ENCODE peak calls at places on chromosomes 7 and 10, in five cellular contexts. One of them, this sample, is unnamed. For H3K27me3 and H3K4me1, the result is how much of the 10 kb centered on the place peaks cover.

GRCh38 chr7:155356323-155357105 is 58.8 kb downstream of the INSIG1 start:
- DNase-seq in trophoblast cell: no peak
- DNase-seq in CD4-positive, CD25-positive, alpha-beta regulatory T cell: no peak
- DNase-seq in PC-9: peak
- DNase-seq in sigmoid colon: no peak
- DNase-seq in this sample: peak

GRCh38 chr10:80541144-80541750 is 3.5 kb downstream of the SH2D4B start:
- DNase-seq in trophoblast cell: no peak
- DNase-seq in PC-9: no peak
- DNase-seq in CD4-positive, CD25-positive, alpha-beta regulatory T cell: no peak
- DNase-seq in sigmoid colon: peak
- DNase-seq in this sample: no peak

GRCh38 chr7:18680576-18680975 is 185.0 kb downstream of the HDAC9 start:
- DNase-seq in trophoblast cell: no peak
- DNase-seq in sigmoid colon: no peak
- DNase-seq in PC-9: no peak
- DNase-seq in CD4-positive, CD25-positive, alpha-beta regulatory T cell: no peak
- DNase-seq in this sample: no peak

GRCh38 chr10:66591865-66592264 is 334.0 kb upstream of the LRRTM3 start:
- DNase-seq in trophoblast cell: no peak
- DNase-seq in PC-9: no peak
- DNase-seq in sigmoid colon: no peak
- DNase-seq in CD4-positive, CD25-positive, alpha-beta regulatory T cell: no peak
- DNase-seq in this sample: no peak

GRCh38 chr7:98836811-98837631 is 32.8 kb downstream of the TMEM130 start:
- DNase-seq in sigmoid colon: no peak
- DNase-seq in trophoblast cell: peak
- DNase-seq in PC-9: peak
- DNase-seq in CD4-positive, CD25-positive, alpha-beta regulatory T cell: no peak
- DNase-seq in this sample: no peak

GRCh38 chr7:48537561-48537960 is 366.3 kb downstream of the ABCA13 start:
- DNase-seq in trophoblast cell: peak
- DNase-seq in PC-9: no peak
- DNase-seq in CD4-positive, CD25-positive, alpha-beta regulatory T cell: no peak
- DNase-seq in sigmoid colon: no peak
- DNase-seq in this sample: no peak

GRCh38 chr10:117933036-117933435 is 113.7 kb downstream of the RAB11FIP2 start:
- DNase-seq in sigmoid colon: no peak
- DNase-seq in trophoblast cell: no peak
- DNase-seq in CD4-positive, CD25-positive, alpha-beta regulatory T cell: no peak
- DNase-seq in PC-9: no peak
- DNase-seq in this sample: no peak

GRCh38 chr7:86991844-86992243 is 67.6 kb downstream of the ELAPOR2 start:
- DNase-seq in PC-9: no peak
- DNase-seq in sigmoid colon: no peak
- DNase-seq in trophoblast cell: no peak
- DNase-seq in CD4-positive, CD25-positive, alpha-beta regulatory T cell: no peak
- DNase-seq in this sample: no peak

GRCh38 chr7:148915211-148915610 is 31.1 kb upstream of the EZH2 start:
- DNase-seq in trophoblast cell: no peak
- DNase-seq in CD4-positive, CD25-positive, alpha-beta regulatory T cell: no peak
- DNase-seq in sigmoid colon: no peak
- DNase-seq in PC-9: no peak
- DNase-seq in this sample: no peak

GRCh38 chr10:5585517-5586222 is 60.9 kb downstream of the CALML3 start:
- DNase-seq in PC-9: no peak
- DNase-seq in CD4-positive, CD25-positive, alpha-beta regulatory T cell: no peak
- DNase-seq in trophoblast cell: no peak
- DNase-seq in sigmoid colon: peak
- DNase-seq in this sample: peak

GRCh38 chr10:114026189-114027040 is 17.3 kb upstream of the ADRB1 start:
- DNase-seq in sigmoid colon: no peak
- DNase-seq in CD4-positive, CD25-positive, alpha-beta regulatory T cell: no peak
- DNase-seq in PC-9: peak
- DNase-seq in trophoblast cell: no peak
- DNase-seq in this sample: peak

GRCh38 chr7:29563590-29564454 is at the start of gene PRR15:
- DNase-seq in CD4-positive, CD25-positive, alpha-beta regulatory T cell: no peak
- DNase-seq in sigmoid colon: peak
- DNase-seq in PC-9: peak
- DNase-seq in trophoblast cell: peak
- DNase-seq in this sample: peak

GRCh38 chr7:29565186-29565540 is 1.5 kb downstream of the PRR15 start:
- DNase-seq in trophoblast cell: no peak
- DNase-seq in sigmoid colon: no peak
- DNase-seq in PC-9: no peak
- DNase-seq in CD4-positive, CD25-positive, alpha-beta regulatory T cell: no peak
- DNase-seq in this sample: no peak

GRCh38 chr7:29561271-29561670 is 2.4 kb upstream of the PRR15 start:
- DNase-seq in trophoblast cell: no peak
- DNase-seq in CD4-positive, CD25-positive, alpha-beta regulatory T cell: no peak
- DNase-seq in PC-9: no peak
- DNase-seq in sigmoid colon: no peak
- DNase-seq in this sample: no peak

GRCh38 chr7:29564455-29565185 is 985 bp downstream of the PRR15 start:
- DNase-seq in sigmoid colon: peak
- DNase-seq in trophoblast cell: peak
- DNase-seq in PC-9: peak
- DNase-seq in CD4-positive, CD25-positive, alpha-beta regulatory T cell: no peak
- DNase-seq in this sample: peak

GRCh38 chr7:29562307-29562706 is 1.3 kb upstream of the PRR15 start:
- DNase-seq in trophoblast cell: peak
- DNase-seq in PC-9: no peak
- DNase-seq in CD4-positive, CD25-positive, alpha-beta regulatory T cell: no peak
- DNase-seq in sigmoid colon: no peak
- DNase-seq in this sample: no peak
- H3K27me3 ChIP-seq in trophoblast cell: under half
- H3K27me3 ChIP-seq in PC-9: under half
- H3K27me3 ChIP-seq in CD4-positive, CD25-positive, alpha-beta regulatory T cell: under half
- H3K27me3 ChIP-seq in sigmoid colon: under half
- H3K27me3 ChIP-seq in this sample: half or more

DNA sequence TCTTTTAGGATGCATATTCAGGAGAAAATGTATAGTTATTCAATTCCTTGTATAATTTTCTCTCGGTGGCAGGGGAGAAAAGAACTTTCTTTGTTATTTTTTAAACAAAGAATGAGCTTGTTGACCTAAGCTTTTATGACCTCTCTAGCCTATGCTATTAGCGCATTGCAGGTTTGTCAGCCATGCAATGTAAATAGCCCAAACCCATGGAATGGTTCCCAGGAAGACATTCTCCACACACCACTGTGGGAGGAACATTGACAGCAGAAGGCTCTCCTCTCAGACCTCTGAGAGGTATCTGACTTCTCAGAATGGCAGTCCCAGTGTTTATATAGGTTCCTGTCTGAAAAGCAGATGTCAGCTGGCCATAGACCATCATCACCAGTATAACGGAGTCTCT is 19.6 kb upstream of the AGBL3 start:
- DNase-seq in PC-9: no peak
- DNase-seq in sigmoid colon: no peak
- DNase-seq in CD4-positive, CD25-positive, alpha-beta regulatory T cell: no peak
- DNase-seq in trophoblast cell: no peak
- DNase-seq in this sample: no peak
- H3K4me1 ChIP-seq in PC-9: under half
- H3K4me1 ChIP-seq in sigmoid colon: under half
- H3K4me1 ChIP-seq in CD4-positive, CD25-positive, alpha-beta regulatory T cell: under half
- H3K4me1 ChIP-seq in trophoblast cell: under half
- H3K4me1 ChIP-seq in this sample: under half

DNA sequence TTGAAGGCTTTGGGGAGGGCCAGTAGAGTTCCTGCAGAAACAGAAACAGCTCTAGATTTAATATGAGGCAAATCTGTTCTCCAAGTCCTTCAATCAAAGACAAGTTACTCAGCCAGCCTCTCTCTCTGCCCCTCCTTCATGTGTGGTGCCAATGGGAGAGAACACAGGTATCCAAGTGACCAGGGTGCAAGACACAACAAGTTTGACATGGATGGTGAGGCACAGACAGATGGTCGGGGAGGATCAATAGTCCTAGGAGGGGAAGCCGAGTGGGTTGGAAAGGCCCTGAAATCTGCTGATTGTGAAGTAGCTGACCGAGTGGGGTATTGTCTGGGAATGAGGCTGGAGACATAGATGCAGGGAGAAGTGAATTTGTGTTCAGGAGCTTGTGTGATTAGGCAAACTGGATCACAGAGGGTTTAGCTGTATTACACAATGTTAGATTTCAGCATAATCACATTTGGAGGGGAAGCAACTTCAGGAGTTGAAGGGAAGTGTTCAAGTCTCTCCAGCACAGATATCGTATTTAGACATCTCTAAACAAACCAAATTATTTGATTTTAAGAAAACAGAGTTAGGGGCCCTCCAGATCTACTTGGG is 1.5 kb downstream of the GIMAP1 start:
- DNase-seq in trophoblast cell: no peak
- DNase-seq in PC-9: no peak
- DNase-seq in sigmoid colon: no peak
- DNase-seq in CD4-positive, CD25-positive, alpha-beta regulatory T cell: no peak
- DNase-seq in this sample: no peak
- H3K4me3 ChIP-seq in trophoblast cell: no peak
- H3K4me3 ChIP-seq in PC-9: no peak
- H3K4me3 ChIP-seq in sigmoid colon: no peak
- H3K4me3 ChIP-seq in CD4-positive, CD25-positive, alpha-beta regulatory T cell: peak
- H3K4me3 ChIP-seq in this sample: peak

GRCh38 chr7:35258891-35259537 is 5.1 kb upstream of the TBX20 start:
- DNase-seq in CD4-positive, CD25-positive, alpha-beta regulatory T cell: no peak
- DNase-seq in sigmoid colon: no peak
- DNase-seq in PC-9: no peak
- DNase-seq in trophoblast cell: no peak
- DNase-seq in this sample: no peak
- H3K27me3 ChIP-seq in CD4-positive, CD25-positive, alpha-beta regulatory T cell: half or more
- H3K27me3 ChIP-seq in sigmoid colon: half or more
- H3K27me3 ChIP-seq in PC-9: under half
- H3K27me3 ChIP-seq in trophoblast cell: half or more
- H3K27me3 ChIP-seq in this sample: half or more

DNA sequence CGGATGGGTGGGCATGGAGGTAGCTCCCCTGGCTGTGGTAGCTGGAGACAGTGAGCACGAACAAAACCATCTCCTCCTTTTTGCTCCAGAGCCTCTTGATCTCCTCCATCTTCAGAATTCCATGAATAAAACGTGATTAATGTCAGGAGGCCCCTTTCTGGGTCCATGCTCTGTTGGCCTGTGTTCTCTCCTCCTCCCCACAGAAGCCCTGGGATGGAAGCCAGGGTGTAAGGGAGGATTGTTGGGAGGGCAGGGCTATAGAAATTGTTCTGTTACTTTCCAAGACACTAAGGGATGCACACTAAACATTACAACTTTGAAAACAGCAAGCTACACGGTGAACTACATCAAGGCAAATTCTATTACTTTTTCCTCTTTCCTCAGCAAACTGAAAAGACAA is 96.3 kb downstream of the RNF216 start:
- DNase-seq in CD4-positive, CD25-positive, alpha-beta regulatory T cell: no peak
- DNase-seq in trophoblast cell: no peak
- DNase-seq in sigmoid colon: peak
- DNase-seq in PC-9: no peak
- DNase-seq in this sample: no peak
- H3K4me1 ChIP-seq in CD4-positive, CD25-positive, alpha-beta regulatory T cell: under half
- H3K4me1 ChIP-seq in trophoblast cell: under half
- H3K4me1 ChIP-seq in sigmoid colon: half or more
- H3K4me1 ChIP-seq in PC-9: under half
- H3K4me1 ChIP-seq in this sample: half or more

GRCh38 chr10:72107325-72108003 is 19.1 kb upstream of the SPOCK2 start:
- DNase-seq in CD4-positive, CD25-positive, alpha-beta regulatory T cell: no peak
- DNase-seq in PC-9: peak
- DNase-seq in trophoblast cell: no peak
- DNase-seq in sigmoid colon: no peak
- DNase-seq in this sample: no peak

GRCh38 chr10:72106896-72107295 is 18.5 kb upstream of the SPOCK2 start:
- DNase-seq in CD4-positive, CD25-positive, alpha-beta regulatory T cell: no peak
- DNase-seq in PC-9: no peak
- DNase-seq in trophoblast cell: no peak
- DNase-seq in sigmoid colon: no peak
- DNase-seq in this sample: no peak

GRCh38 chr10:72108811-72109618 is 20.7 kb upstream of the SPOCK2 start:
- DNase-seq in CD4-positive, CD25-positive, alpha-beta regulatory T cell: no peak
- DNase-seq in PC-9: peak
- DNase-seq in sigmoid colon: no peak
- DNase-seq in trophoblast cell: peak
- DNase-seq in this sample: no peak

GRCh38 chr10:72110677-72111401 is 22.5 kb upstream of the SPOCK2 start:
- DNase-seq in sigmoid colon: no peak
- DNase-seq in trophoblast cell: no peak
- DNase-seq in PC-9: no peak
- DNase-seq in CD4-positive, CD25-positive, alpha-beta regulatory T cell: no peak
- DNase-seq in this sample: no peak

DNA sequence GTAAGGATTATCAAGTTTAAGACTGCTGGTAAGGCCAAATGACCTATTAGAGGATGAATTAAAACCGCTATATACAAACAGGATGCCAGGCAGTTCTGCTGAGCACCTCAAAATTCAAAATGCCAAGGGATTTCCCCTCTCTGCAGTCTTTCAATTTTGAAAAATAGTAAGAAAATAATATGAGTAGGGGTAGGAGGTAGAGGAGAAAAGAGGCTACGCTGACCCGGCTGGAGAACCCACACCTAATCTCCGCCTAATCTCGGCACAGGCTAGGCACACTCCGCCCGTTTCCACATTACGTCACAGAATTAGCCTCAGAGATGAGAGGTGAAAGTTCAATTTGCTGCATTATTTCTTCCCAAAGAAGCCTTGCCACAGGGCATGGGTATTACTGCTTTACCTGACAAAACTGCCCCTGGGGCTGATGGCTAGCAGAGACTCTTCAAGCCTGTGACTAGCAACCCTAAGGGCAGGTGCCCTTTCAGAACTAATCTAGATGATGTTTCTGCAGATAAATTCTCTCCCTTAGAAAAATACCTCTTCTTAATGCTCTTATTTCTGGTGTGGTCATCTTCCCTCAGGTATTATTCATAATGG is 21.4 kb upstream of the SPOCK2 start:
- DNase-seq in PC-9: no peak
- DNase-seq in CD4-positive, CD25-positive, alpha-beta regulatory T cell: no peak
- DNase-seq in sigmoid colon: no peak
- DNase-seq in trophoblast cell: peak
- DNase-seq in this sample: no peak
- H3K4me3 ChIP-seq in PC-9: no peak
- H3K4me3 ChIP-seq in CD4-positive, CD25-positive, alpha-beta regulatory T cell: peak
- H3K4me3 ChIP-seq in sigmoid colon: no peak
- H3K4me3 ChIP-seq in trophoblast cell: no peak
- H3K4me3 ChIP-seq in this sample: no peak

This sample was measured in lower lobe of right lung.